ENCODE peak calls at places on chromosomes 13 and 19, in five cellular contexts. U is transverse colon, J is AG04450, L is heart left ventricle, W is cardiac muscle cell. A is an unnamed sample.

GRCh38 chr13:73898899-73899298 is 235.3 kb downstream of the KLF12 start:
- DNase-seq in W (no peak), U (no peak), L (no peak), J (no peak), A (no peak)

GRCh38 chr13:85597790-85598500 is 201.3 kb downstream of the SLITRK6 start:
- DNase-seq in U (no peak), J (peak; percentile 33), L (no peak), W (no peak), A (no peak)

GRCh38 chr13:20815469-20815868 is 41.7 kb upstream of the EEF1AKMT1 start:
- DNase-seq in W (no peak), J (no peak), U (no peak), L (no peak), A (no peak)

GRCh38 chr13:110697842-110698241 is 8.1 kb downstream of the CARS2 start:
- DNase-seq in W (no peak), U (no peak), L (no peak), J (no peak), A (no peak)

GRCh38 chr13:98368019-98368418 is 190.9 kb upstream of the RNF113B start:
- DNase-seq in U (no peak), J (peak; percentile 53), W (peak; percentile 4), L (no peak), A (no peak)

GRCh38 chr19:40691421-40692211 is 1.2 kb upstream of the NUMBL start:
- DNase-seq in W (no peak), J (no peak), U (no peak), L (peak; percentile 59), A (no peak)

GRCh38 chr13:75468602-75469001 is 13.4 kb downstream of the TBC1D4 start:
- DNase-seq in W (no peak), L (no peak), J (no peak), U (no peak), A (no peak)

GRCh38 chr13:47934371-47934770 is 66.7 kb downstream of the SUCLA2 start:
- DNase-seq in L (no peak), J (no peak), W (no peak), U (no peak), A (no peak)

GRCh38 chr19:54485846-54486245 is 12.8 kb upstream of the CDC42EP5 start:
- DNase-seq in U (no peak), W (no peak), J (no peak), L (no peak), A (no peak)

GRCh38 chr13:59745395-59745788 is 418.3 kb downstream of the DIAPH3 start:
- DNase-seq in L (no peak), J (peak; percentile 23), U (no peak), W (peak; percentile 47), A (no peak)

GRCh38 chr19:39917561-39918182 is 16.8 kb downstream of the FCGBP start:
- DNase-seq in W (no peak), L (no peak), U (no peak), J (no peak), A (no peak)

GRCh38 chr19:4140237-4140711 is 13.2 kb upstream of the CREB3L3 start:
- DNase-seq in W (peak; percentile 74), L (no peak), J (peak; percentile 44), U (peak; percentile 56), A (no peak)

GRCh38 chr13:28505543-28506135 is 10.7 kb upstream of the FLT1 start:
- DNase-seq in U (no peak), J (no peak), W (no peak), L (no peak), A (no peak)

GRCh38 chr19:4369888-4370260 is 26.5 kb downstream of the MPND start:
- DNase-seq in W (no peak), U (peak; percentile 76), J (no peak), L (peak; percentile 83), A (no peak)

GRCh38 chr13:57627663-57628062 is 3.9 kb upstream of the PCDH17 start:
- DNase-seq in J (no peak), W (peak; percentile 49), L (no peak), U (no peak), A (no peak)

GRCh38 chr13:83865161-83866137 is 16.8 kb downstream of the SLITRK1 start:
- DNase-seq in L (no peak), J (no peak), U (no peak), W (no peak), A (no peak)

DNA sequence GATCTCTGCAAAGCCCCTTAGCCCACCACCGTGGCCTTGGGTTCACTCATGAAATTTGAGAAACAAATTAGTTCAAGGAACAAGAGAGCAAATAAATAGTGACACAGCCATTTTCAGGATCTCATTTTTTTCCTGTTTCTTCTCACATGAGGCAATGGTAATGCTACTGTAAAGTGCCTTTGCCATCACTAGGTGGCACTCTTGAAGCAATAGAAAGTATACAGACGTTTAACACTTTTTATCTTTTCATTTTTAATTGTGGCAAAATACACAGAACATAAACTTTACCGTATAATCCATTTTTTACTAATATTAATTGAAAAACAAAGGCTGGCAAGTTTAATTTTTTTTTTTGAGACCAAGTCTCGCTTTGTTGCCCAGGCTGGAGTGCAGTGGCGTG is 76.9 kb upstream of the ZNF835 start:
- DNase-seq in J (no peak), U (no peak), L (no peak), W (peak; percentile 30), A (no peak)
- TF ChIP-seq CTCF in J (no peak), U (peak; percentile 35), L (peak; percentile 42), W (peak; percentile 37), A (peak; percentile 26)

DNA sequence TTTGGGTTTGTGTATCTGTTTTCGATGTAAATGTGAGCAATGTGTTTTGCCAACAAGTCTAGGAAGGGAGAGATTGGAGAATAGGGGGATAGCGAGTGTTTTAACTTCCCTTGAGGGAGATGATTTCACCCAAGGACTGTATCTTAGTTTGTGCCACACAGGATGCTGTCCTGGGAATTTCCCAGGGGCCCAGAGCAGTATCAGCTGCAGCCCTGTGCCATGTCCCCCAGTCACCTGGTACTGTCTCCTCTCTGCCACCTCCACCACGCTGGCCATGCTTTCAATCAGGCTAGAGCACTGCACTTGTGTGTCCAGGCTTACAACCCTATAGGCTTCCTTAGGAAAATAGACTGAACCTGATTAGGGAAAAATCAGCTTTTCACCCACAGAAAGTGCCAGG is 40.1 kb upstream of the CLDN10 start:
- DNase-seq in W (no peak), J (no peak), U (no peak), L (no peak), A (no peak)
- H3K9me3 ChIP-seq in W (no peaks in the 10 kb centered on the region), J (no peaks in the 10 kb centered on the region), U (no peaks in the 10 kb centered on the region), L (no peaks in the 10 kb centered on the region), A (no peaks in the 10 kb centered on the region)

DNA sequence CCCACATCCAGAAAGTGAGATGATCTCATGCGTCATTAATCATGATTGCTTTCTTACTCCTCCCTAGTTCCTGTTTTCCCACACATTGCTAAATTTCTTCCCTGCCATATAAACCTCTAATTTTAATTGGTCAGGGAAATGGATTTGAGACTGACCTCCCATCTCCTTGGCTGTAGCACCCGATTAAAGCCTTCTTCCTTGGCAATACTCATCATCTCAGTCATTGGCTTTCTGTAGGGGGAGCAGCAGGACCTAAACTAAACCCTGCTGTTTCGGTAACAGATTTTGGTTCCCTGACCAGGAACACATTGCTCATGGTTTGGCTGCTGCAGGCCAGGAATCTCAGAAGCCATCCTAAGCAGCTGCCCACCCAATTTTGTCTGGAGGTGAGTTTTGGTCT is 61.7 kb downstream of the SPRYD7 start:
- DNase-seq in J (no peak), U (no peak), W (no peak), L (no peak), A (no peak)
- TF ChIP-seq CTCF in J (no peak), U (no peak), W (no peak), L (no peak), A (no peak)

GRCh38 chr19:37148214-37148613 is 24.3 kb downstream of the ZNF585A start:
- DNase-seq in W (no peak), U (no peak), J (no peak), L (no peak), A (no peak)
- H3K9me3 ChIP-seq in W (peaks cover 6% of the 10 kb centered on the region), U (peaks cover 77% of the 10 kb centered on the region), J (peaks cover 29% of the 10 kb centered on the region), L (peaks cover 14% of the 10 kb centered on the region), A (peaks cover 34% of the 10 kb centered on the region)

GRCh38 chr19:35740423-35741215 is 1.6 kb downstream of the IGFLR1 start:
- DNase-seq in W (peak; percentile 99), L (peak; percentile 99), J (peak; percentile 91), U (peak; percentile 98), A (peak; percentile 98)

GRCh38 chr19:35742121-35742724 is at the start of gene IGFLR1:
- DNase-seq in L (no peak), W (no peak), J (no peak), U (peak; percentile 67), A (no peak)

GRCh38 chr19:35740108-35740422 is 2.2 kb downstream of the IGFLR1 start:
- DNase-seq in U (no peak), W (no peak), L (no peak), J (no peak), A (no peak)

GRCh38 chr19:35739275-35740107 is 2.8 kb downstream of the IGFLR1 start:
- DNase-seq in W (no peak), U (no peak), J (no peak), L (no peak), A (no peak)

GRCh38 chr19:35741216-35741541 is 1.1 kb downstream of the IGFLR1 start:
- DNase-seq in L (no peak), W (no peak), J (no peak), U (no peak), A (no peak)
- TF ChIP-seq CTCF in L (no peak), W (no peak), J (no peak), U (no peak), A (no peak)

A was measured in right atrium auricular region.